ENCODE peak calls at places on chromosomes 16 and 17, in four cellular contexts. P is hepatocyte, S is left ventricle myocardium inferior, U is lung. Z is an unnamed sample.

GRCh38 chr17:6427284-6427781 is 7.6 kb downstream of the AIPL1 start:
- DNase-seq in P (no peak), S (no peak), U (no peak), Z (no peak)

GRCh38 chr17:66915792-66916191 is 48.7 kb upstream of the CACNG4 start:
- DNase-seq in P (no peak), S (no peak), U (no peak), Z (no peak)

GRCh38 chr16:55418586-55418985 is 60.4 kb upstream of the MMP2 start:
- DNase-seq in P (peak), S (no peak), U (no peak), Z (peak)

GRCh38 chr17:39950871-39951348 is 11.9 kb upstream of the GSDMA start:
- DNase-seq in P (no peak), S (peak), U (no peak), Z (no peak)

GRCh38 chr17:42672038-42672437 is 4.8 kb downstream of the PLEKHH3 start:
- DNase-seq in P (no peak), S (no peak), U (no peak), Z (no peak)

GRCh38 chr16:51389881-51390280 is 238.8 kb upstream of the SALL1 start:
- DNase-seq in P (no peak), S (no peak), U (no peak), Z (no peak)

GRCh38 chr17:27082775-27083154 is 211.1 kb upstream of the WSB1 start:
- DNase-seq in P (no peak), S (no peak), U (no peak), Z (no peak)

GRCh38 chr17:57328109-57328882 is 72.0 kb downstream of the MSI2 start:
- DNase-seq in P (no peak), S (no peak), U (no peak), Z (no peak)

GRCh38 chr16:5041604-5042133 is 7.9 kb upstream of the NAGPA start:
- DNase-seq in P (peak), S (no peak), U (no peak), Z (peak)

GRCh38 chr16:17295948-17296347 is 174.8 kb downstream of the XYLT1 start:
- DNase-seq in P (no peak), S (no peak), U (no peak), Z (no peak)

GRCh38 chr17:9307313-9307998 is 268.2 kb downstream of the STX8 start:
- DNase-seq in P (no peak), S (no peak), U (no peak), Z (no peak)

GRCh38 chr16:12225816-12226480 is 249.4 kb downstream of the SNX29 start:
- DNase-seq in P (no peak), S (no peak), U (no peak), Z (no peak)

GRCh38 chr16:89412811-89413210 is 77.5 kb downstream of the ANKRD11 start:
- DNase-seq in P (no peak), S (peak), U (no peak), Z (no peak)

GRCh38 chr17:2837147-2837561 is 40.9 kb downstream of the RAP1GAP2 start:
- DNase-seq in P (no peak), S (no peak), U (no peak), Z (no peak)

GRCh38 chr16:55052335-55053070 is 121.8 kb downstream of the IRX5 start:
- DNase-seq in P (peak), S (no peak), U (no peak), Z (no peak)

GRCh38 chr17:3531266-3532101 is 26.1 kb downstream of the TRPV3 start:
- DNase-seq in P (peak), S (peak), U (no peak), Z (no peak)

GRCh38 chr16:4696172-4696904 is 3.0 kb downstream of the NUDT16L1 start:
- DNase-seq in P (peak), S (peak), U (no peak), Z (no peak)

GRCh38 chr17:83186226-83186625 is 106.8 kb downstream of the METRNL start:
- DNase-seq in P (no peak), S (no peak), U (peak), Z (no peak)

GRCh38 chr16:2767140-2767731 is 9.8 kb downstream of the ELOB start:
- DNase-seq in P (no peak), S (no peak), U (no peak), Z (no peak)

GRCh38 chr17:66353937-66354401 is 51.6 kb downstream of the PRKCA start:
- DNase-seq in P (no peak), S (no peak), U (no peak), Z (no peak)

GRCh38 chr16:22775220-22775912 is 38.6 kb upstream of the HS3ST2 start:
- DNase-seq in P (no peak), S (no peak), U (no peak), Z (no peak)

GRCh38 chr17:43967251-43967875 is 13.6 kb upstream of the PYY start:
- DNase-seq in P (no peak), S (no peak), U (no peak), Z (peak)

GRCh38 chr17:57363998-57364645 is 107.8 kb downstream of the MSI2 start:
- DNase-seq in P (no peak), S (no peak), U (no peak), Z (no peak)

GRCh38 chr17:2580641-2581040 is 12.8 kb upstream of the PAFAH1B1 start:
- DNase-seq in P (no peak), S (no peak), U (no peak), Z (no peak)

GRCh38 chr16:31452631-31453106 is 6.6 kb upstream of the ARMC5 start:
- DNase-seq in P (no peak), S (no peak), U (no peak), Z (peak)

GRCh38 chr17:79808763-79809529 is 12.1 kb upstream of the CBX8 start:
- DNase-seq in P (peak), S (no peak), U (peak), Z (peak)

GRCh38 chr17:70137451-70138230 is 31.7 kb upstream of the KCNJ2 start:
- DNase-seq in P (peak), S (no peak), U (peak), Z (peak)

GRCh38 chr17:81322271-81323082 is 27.4 kb upstream of the SLC38A10 start:
- DNase-seq in P (no peak), S (no peak), U (no peak), Z (peak)

GRCh38 chr16:51237861-51238378 is 86.8 kb upstream of the SALL1 start:
- DNase-seq in P (no peak), S (no peak), U (no peak), Z (no peak)

GRCh38 chr16:5615868-5616642 is 518.5 kb upstream of the EEF2KMT start:
- DNase-seq in P (peak), S (peak), U (peak), Z (peak)

GRCh38 chr16:28312327-28312726 is 20.0 kb downstream of the SBK1 start:
- DNase-seq in P (no peak), S (no peak), U (no peak), Z (no peak)

DNA sequence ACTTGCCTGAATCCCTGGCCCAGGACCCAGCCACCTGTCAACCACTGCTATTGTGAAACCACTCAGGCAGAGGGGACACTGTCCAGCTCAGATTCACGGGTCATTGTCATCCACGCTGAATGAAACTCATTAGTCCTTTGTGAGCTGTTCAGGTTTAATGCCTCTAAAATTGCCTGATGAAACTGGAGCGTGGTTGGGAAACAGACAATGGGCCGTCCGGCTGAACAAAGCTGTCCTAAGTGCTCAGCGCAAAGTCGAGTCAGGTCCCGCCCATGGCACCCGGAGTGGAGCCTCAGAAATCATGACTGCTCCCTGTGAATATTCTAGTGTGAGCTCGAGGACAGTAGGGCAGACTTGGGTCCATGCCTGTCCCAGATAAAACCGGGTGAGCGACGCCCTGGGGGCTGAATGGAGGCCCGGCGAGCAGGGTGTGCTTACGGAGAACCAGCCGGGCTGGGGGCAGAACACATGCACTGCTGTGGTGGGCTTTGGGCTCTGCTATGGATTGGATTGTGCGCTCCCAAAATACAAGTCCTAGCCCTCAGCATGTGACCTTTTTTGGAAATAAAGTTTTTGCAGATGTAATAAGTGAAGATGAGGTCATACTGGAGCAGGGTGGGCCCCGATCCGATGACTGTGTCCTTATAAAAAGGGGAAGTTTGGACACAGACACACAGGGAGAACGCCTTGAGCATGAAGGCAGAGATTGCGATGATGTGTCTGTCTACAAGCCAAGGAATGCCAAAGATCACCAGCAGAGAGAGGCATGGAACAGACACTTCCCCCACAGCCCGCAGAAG is 12.9 kb upstream of the CMIP start:
- DNase-seq in P (no peak), S (no peak), U (no peak), Z (no peak)
- TF ChIP-seq CTCF in P (no peak), S (no peak), U (no peak), Z (no peak)

GRCh38 chr16:66650707-66651473 is 45.7 kb downstream of the CMTM4 start:
- DNase-seq in P (peak), S (peak), U (peak), Z (peak)
- H3K4me3 ChIP-seq in P (no peak), S (peak), U (no peak), Z (no peak)

DNA sequence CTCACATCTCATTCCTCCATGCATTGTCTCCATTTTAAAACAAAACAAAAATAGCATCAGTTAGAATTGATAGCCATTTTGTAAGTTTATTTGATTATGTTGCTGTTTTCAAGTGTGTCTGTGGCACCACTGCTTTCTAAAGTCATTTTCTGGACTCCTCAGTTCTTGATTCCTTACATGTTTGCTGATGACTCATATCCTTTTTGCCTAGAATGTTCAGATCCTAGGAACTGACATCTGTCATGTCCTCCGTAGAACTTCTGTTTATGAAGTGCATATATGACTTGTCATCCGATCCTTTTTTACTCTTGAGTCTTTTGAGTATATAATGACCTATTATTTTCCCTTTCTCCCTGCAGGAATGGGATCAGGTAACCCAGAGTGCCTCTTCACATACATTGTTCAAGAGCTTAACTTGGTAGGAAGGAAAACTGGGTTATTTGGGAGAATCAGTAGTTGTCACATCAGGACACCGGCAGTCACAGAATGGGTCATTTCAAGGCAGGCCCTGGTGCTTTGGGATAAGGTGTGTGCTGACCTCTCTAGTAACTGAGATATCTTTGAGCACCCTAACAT is 69.2 kb downstream of the MAP2K4 start:
- DNase-seq in P (no peak), S (no peak), U (no peak), Z (no peak)
- H3K27ac ChIP-seq in P (no peak), S (no peak), U (no peak), Z (no peak)

DNA sequence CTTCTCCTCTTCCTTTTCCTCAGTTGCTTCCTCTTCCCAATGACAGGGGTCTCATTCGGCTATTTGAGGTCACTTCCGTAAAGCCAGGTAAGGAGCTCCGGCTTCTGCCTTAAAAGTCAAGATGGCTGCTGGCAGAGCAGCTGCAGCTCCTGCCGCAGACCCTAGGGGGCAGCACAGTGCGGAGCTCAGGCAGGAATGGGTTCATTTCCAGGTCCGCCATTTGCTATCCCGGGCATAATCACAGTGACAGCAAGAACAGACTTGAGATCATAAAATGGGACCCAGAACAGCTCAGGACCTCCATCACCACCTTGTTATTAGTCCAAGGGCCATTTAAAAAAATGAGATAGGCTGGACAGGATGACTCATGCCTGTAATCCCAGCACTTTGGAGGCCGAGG is 199.5 kb downstream of the ZNF18 start:
- DNase-seq in P (no peak), S (no peak), U (no peak), Z (no peak)
- TF ChIP-seq CTCF in P (no peak), S (no peak), U (no peak), Z (no peak)

DNA sequence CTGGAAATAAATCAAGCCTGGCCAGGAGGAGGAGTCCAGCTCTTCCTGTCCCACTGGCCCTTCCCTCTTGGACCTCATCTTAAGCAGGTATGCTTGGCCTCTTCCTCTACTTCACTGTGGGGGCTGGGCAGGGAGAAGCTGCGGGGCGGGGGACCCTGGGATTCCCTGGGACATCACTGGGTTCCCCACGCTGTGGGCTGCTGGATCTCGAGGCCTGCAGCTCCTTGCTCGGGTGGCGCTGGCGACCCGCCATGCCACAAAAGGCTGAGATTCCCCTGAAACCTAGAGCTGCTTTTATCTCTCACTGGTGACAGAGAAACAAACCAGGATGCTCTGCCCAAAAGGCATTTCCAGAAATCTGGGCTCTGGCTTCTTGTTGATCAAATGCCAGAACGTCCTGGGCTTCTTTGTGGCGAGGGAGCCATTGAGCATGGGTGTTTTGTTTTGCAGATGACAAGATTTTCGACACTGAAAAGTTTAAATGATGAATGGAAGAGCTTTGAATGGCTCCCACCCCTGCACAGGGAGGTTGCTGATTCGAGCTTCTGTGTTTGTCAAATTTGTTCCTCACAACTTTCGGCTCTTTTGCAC is 8.6 kb upstream of the PGS1 start:
- DNase-seq in P (no peak), S (no peak), U (no peak), Z (no peak)
- H3K4me3 ChIP-seq in P (no peak), S (no peak), U (no peak), Z (no peak)

DNA sequence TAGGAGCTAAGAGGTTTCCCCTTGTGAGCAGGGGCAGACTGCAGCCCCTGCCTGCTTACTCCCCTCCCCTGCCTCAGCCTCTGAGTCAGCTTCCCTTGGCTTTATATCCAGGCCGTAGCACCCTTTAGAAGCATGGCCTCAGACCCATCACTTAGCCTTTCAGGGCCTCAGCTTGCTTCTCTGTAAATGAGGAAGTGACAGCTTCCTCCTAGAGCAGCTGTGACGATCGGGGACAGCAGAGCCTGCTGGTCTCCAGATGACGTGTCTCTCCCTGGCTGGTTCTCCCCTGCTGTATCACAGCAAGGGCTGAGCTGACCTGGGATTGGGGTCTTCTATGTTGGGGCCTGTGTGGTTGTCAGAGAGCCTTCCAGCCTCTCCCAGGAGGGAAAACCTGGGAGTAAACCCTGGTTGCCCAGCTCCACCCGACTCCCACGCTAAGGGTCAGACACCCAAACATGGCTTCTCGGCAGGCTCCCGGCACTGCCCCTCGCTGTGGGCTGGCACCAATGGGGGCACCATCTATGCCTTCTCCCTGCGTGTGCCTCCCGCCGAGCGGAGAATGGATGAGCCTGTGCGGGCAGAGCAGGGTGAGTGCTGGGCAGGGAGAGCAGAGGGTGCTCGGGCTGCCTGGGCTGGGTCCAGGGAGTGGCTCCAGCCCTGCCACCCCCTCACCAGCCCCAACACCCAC is 16.3 kb upstream of the MYO15B start:
- DNase-seq in P (peak), S (no peak), U (peak), Z (no peak)
- H3K27ac ChIP-seq in P (no peak), S (no peak), U (peak), Z (no peak)

GRCh38 chr16:16095646-16096045 is 127.6 kb downstream of the ABCC6 start:
- DNase-seq in P (no peak), S (no peak), U (no peak), Z (peak)

GRCh38 chr16:16099320-16099719 is 124.0 kb downstream of the ABCC6 start:
- DNase-seq in P (no peak), S (no peak), U (no peak), Z (no peak)

GRCh38 chr16:16093625-16094332 is 129.5 kb downstream of the ABCC6 start:
- DNase-seq in P (no peak), S (no peak), U (no peak), Z (peak)

GRCh38 chr16:16096858-16097213 is 126.5 kb downstream of the ABCC6 start:
- DNase-seq in P (no peak), S (no peak), U (no peak), Z (no peak)

DNA sequence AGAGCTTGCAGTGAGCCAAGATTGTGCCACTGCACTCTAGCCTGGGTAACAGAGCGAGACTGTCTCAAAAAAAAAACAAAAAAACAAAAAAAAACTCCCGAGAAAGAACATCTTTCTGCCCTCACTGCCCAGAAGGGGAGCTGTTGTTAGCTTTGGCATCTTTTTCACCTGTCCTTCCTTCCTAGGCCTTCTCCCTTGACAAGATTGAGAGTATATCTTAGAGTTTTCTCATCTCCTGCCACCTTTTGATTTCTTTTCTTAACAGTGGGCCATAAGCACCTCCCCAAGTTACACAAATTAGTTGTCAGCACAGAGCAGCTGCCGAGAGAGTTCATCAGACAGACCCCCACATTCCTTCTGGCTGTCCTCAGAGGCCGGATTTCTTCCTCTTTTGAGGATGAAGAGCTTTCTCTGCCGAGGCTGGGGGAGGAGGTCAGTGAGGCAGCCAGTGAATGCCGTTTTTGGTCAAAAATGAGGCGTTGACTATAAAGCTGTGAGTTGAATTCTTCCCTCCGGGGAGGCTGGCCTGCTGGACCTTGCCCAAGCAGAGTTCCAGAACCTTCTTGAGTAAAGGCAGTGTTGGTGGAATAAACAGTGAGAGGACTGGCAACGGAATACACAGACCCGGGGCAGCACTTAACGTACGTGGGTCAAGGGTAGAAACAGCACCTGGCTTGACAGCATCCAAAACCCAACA is 127.0 kb downstream of the ABCC6 start:
- DNase-seq in P (no peak), S (peak), U (peak), Z (peak)
- TF ChIP-seq CTCF in P (peak), S (no peak), U (no peak), Z (peak)

DNA sequence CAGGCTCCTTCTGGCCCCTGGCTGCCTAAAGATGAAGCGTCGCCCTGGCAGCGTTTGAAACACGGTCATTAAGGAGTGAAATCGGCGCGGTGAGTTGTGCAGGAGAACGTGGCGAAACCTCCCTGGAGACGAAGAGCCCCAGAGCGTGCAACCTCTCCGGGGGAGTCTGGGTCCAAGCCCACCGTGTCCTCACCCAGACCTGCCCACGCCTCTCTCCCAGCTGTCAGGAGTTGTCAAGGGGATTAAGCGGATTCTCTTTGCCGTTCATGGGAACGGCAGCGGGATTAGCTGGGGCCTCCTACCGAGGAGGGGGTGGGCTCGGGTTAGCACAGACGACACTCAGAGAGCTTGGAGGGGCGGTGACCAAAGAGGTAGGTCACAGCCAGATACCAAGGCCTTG is 46.7 kb downstream of the SLC7A5 start:
- DNase-seq in P (no peak), S (no peak), U (no peak), Z (no peak)
- H3K4me3 ChIP-seq in P (no peak), S (no peak), U (no peak), Z (no peak)

Z was measured in thyroid gland.